ENCODE peak calls at places on chromosomes 12 and 14, in four cellular contexts. O, A, Y and U are unnamed samples.

GRCh38 chr12:78331764-78332163 is 501.1 kb downstream of the NAV3 start:
- DNase-seq in O (no peak), A (no peak), Y (no peak), U (no peak)

GRCh38 chr12:85996280-85996679 is 122.2 kb downstream of the NTS start:
- DNase-seq in O (no peak), A (no peak), Y (no peak), U (no peak)

GRCh38 chr14:23122086-23122485 is 3.0 kb upstream of the CEBPE start:
- DNase-seq in O (no peak), A (no peak), Y (no peak), U (no peak)

GRCh38 chr12:105522166-105522825 is 191.8 kb downstream of the C12orf75 start:
- DNase-seq in O (no peak), A (peak; percentile 28), Y (peak; percentile 26), U (no peak)

GRCh38 chr12:130787445-130788410 is 51.3 kb downstream of the STX2 start:
- DNase-seq in O (no peak), A (peak; percentile 19), Y (peak; percentile 85), U (no peak)

GRCh38 chr14:77973246-77973645 is 173.3 kb downstream of the ADCK1 start:
- DNase-seq in O (no peak), A (no peak), Y (no peak), U (no peak)

GRCh38 chr12:105499223-105499622 is 168.7 kb downstream of the C12orf75 start:
- DNase-seq in O (no peak), A (no peak), Y (no peak), U (no peak)

GRCh38 chr12:123265851-123266678 is 5.6 kb downstream of the CDK2AP1 start:
- DNase-seq in O (no peak), A (no peak), Y (no peak), U (no peak)

GRCh38 chr12:57523706-57524614 is 1.3 kb downstream of the MBD6 start:
- DNase-seq in O (no peak), A (no peak), Y (no peak), U (no peak)

GRCh38 chr14:62308927-62309326 is 546.7 kb downstream of the SNAPC1 start:
- DNase-seq in O (no peak), A (no peak), Y (no peak), U (no peak)

GRCh38 chr14:94370524-94370910 is 17.9 kb downstream of the SERPINA1 start:
- DNase-seq in O (no peak), A (no peak), Y (no peak), U (no peak)

GRCh38 chr14:74237441-74237840 is 1.8 kb upstream of the VSX2 start:
- DNase-seq in O (no peak), A (no peak), Y (no peak), U (no peak)

GRCh38 chr14:104030958-104031357 is 54.5 kb upstream of the ASPG start:
- DNase-seq in O (no peak), A (no peak), Y (no peak), U (no peak)

GRCh38 chr12:15987696-15988095 is 76.6 kb downstream of the DERA start:
- DNase-seq in O (no peak), A (no peak), Y (no peak), U (no peak)

GRCh38 chr12:1056390-1056789 is 65.4 kb downstream of the ERC1 start:
- DNase-seq in O (no peak), A (no peak), Y (no peak), U (no peak)